ENCODE peak calls at places on chromosome 5, in eight cellular contexts. M is spleen, V is IMR-90, C is psoas muscle, T is neural progenitor cell, L is fibroblast of lung, H is body of pancreas, Q is heart right ventricle. S is an unnamed sample.
A peak's percentile ranks its signal among the peaks of the same experiment; 100 is the strongest.

GRCh38 chr5:123874600-123875201 is 362.7 kb downstream of the CSNK1G3 start:
- DNase-seq in Q (peak; percentile 14), H (peak; percentile 14), V (peak; percentile 12), T (peak; percentile 86), L (peak; percentile 38), C (no peak), M (no peak), S (no peak)

GRCh38 chr5:94276056-94276455 is 342.3 kb downstream of the KIAA0825 start:
- DNase-seq in C (no peak), T (no peak), M (no peak), H (no peak), L (peak; percentile 6), Q (no peak), V (no peak), S (no peak)

GRCh38 chr5:59328801-59329296 is 564.7 kb downstream of the PDE4D start:
- DNase-seq in L (peak; percentile 70), M (no peak), H (no peak), T (no peak), Q (no peak), C (peak; percentile 69), V (peak; percentile 50), S (peak; percentile 82)

GRCh38 chr5:78649220-78649700 is 688 bp upstream of the LHFPL2 start:
- DNase-seq in Q (no peak), C (no peak), L (peak; percentile 47), T (peak; percentile 58), M (no peak), V (no peak), H (no peak), S (no peak)

GRCh38 chr5:137078171-137078665 is 420.9 kb downstream of the SPOCK1 start:
- DNase-seq in Q (no peak), M (no peak), T (no peak), C (no peak), L (no peak), V (peak; percentile 13), H (peak; percentile 9), S (peak; percentile 92)

GRCh38 chr5:169753795-169754194 is 116.7 kb downstream of the DOCK2 start:
- DNase-seq in H (no peak), T (no peak), L (peak; percentile 21), C (no peak), Q (no peak), M (no peak), V (peak; percentile 75), S (peak; percentile 67)

GRCh38 chr5:5318426-5319205 is 103.9 kb upstream of the ICE1 start:
- DNase-seq in C (no peak), H (no peak), M (no peak), V (no peak), T (no peak), L (no peak), Q (no peak), S (peak; percentile 46)

GRCh38 chr5:59366784-59367183 is 526.7 kb downstream of the PDE4D start:
- DNase-seq in C (no peak), M (no peak), L (no peak), Q (no peak), V (no peak), T (no peak), H (no peak), S (no peak)

GRCh38 chr5:132321109-132321721 is 27.0 kb downstream of the SLC22A4 start:
- DNase-seq in V (no peak), L (no peak), Q (no peak), T (no peak), M (no peak), H (no peak), C (no peak), S (no peak)

GRCh38 chr5:59786271-59786805 is 107.2 kb downstream of the PDE4D start:
- DNase-seq in C (no peak), T (no peak), M (no peak), V (peak; percentile 27), H (no peak), Q (no peak), L (peak; percentile 58), S (peak; percentile 51)

GRCh38 chr5:139763584-139764249 is 31.9 kb upstream of the PSD2 start:
- DNase-seq in Q (no peak), L (no peak), M (no peak), T (no peak), C (no peak), H (no peak), V (no peak), S (no peak)

GRCh38 chr5:141870871-141871270 is 7.3 kb downstream of the PCDH1 start:
- DNase-seq in M (peak; percentile 23), H (peak; percentile 1), L (no peak), T (no peak), Q (no peak), V (no peak), C (no peak), S (no peak)

GRCh38 chr5:138464388-138465287 is 641 bp upstream of the EGR1 start:
- DNase-seq in T (peak; percentile 100), Q (peak; percentile 98), C (peak; percentile 98), M (peak; percentile 97), L (peak; percentile 99), H (peak; percentile 99), V (peak; percentile 98), S (peak; percentile 99)

GRCh38 chr5:30809907-30810306 is 383.6 kb upstream of the CDH6 start:
- DNase-seq in V (no peak), M (no peak), T (no peak), Q (no peak), C (no peak), H (no peak), L (no peak), S (no peak)

GRCh38 chr5:180590543-180591248 is 603 bp downstream of the SCGB3A1 start:
- DNase-seq in V (no peak), T (peak; percentile 61), Q (no peak), L (no peak), M (peak; percentile 75), H (no peak), C (no peak), S (no peak)

GRCh38 chr5:56480305-56481146 is 247.4 kb upstream of the ANKRD55 start:
- DNase-seq in C (peak; percentile 76), H (peak; percentile 62), T (peak; percentile 87), Q (peak; percentile 83), L (peak; percentile 48), V (peak; percentile 84), M (peak; percentile 88), S (peak; percentile 59)

GRCh38 chr5:141412853-141413539 is at the start of gene PCDHGA10:
- DNase-seq in H (peak; percentile 40), Q (no peak), V (peak; percentile 80), M (no peak), T (peak; percentile 57), C (peak; percentile 69), L (peak; percentile 81), S (peak; percentile 32)

GRCh38 chr5:141223112-141223783 is at the start of gene PCDHB14:
- DNase-seq in L (peak; percentile 21), H (peak; percentile 15), V (peak; percentile 20), M (no peak), Q (no peak), C (no peak), T (peak; percentile 85), S (peak; percentile 29)

GRCh38 chr5:137206030-137206715 is 293.0 kb downstream of the SPOCK1 start:
- DNase-seq in C (no peak), H (no peak), L (no peak), T (no peak), V (peak; percentile 35), M (no peak), Q (no peak), S (peak; percentile 30)

GRCh38 chr5:43649256-43649655 is 46.3 kb downstream of the NNT start:
- DNase-seq in T (no peak), C (no peak), H (no peak), Q (no peak), V (peak; percentile 88), L (peak; percentile 75), M (no peak), S (peak; percentile 66)

GRCh38 chr5:72280655-72281069 is 39.4 kb downstream of the MRPS27 start:
- DNase-seq in H (no peak), L (peak; percentile 81), T (peak; percentile 61), V (peak; percentile 66), C (no peak), M (no peak), Q (no peak), S (peak; percentile 21)

GRCh38 chr5:100430268-100430900 is 104.8 kb upstream of the FAM174A start:
- DNase-seq in T (peak; percentile 58), L (peak; percentile 56), M (no peak), C (peak; percentile 39), H (peak; percentile 42), V (peak; percentile 30), Q (peak; percentile 32), S (peak; percentile 23)

GRCh38 chr5:113562828-113563400 is 49.4 kb downstream of the YTHDC2 start:
- DNase-seq in T (no peak), L (no peak), Q (no peak), M (no peak), C (no peak), H (no peak), V (no peak), S (no peak)

GRCh38 chr5:138503487-138504270 is 38.4 kb downstream of the EGR1 start:
- DNase-seq in T (peak; percentile 78), L (peak; percentile 78), H (peak; percentile 61), M (no peak), Q (peak; percentile 47), V (peak; percentile 75), C (no peak), S (peak; percentile 38)

GRCh38 chr5:180639743-180640300 is 9.6 kb downstream of the FLT4 start:
- DNase-seq in M (peak; percentile 69), V (no peak), C (no peak), L (no peak), Q (peak; percentile 4), H (no peak), T (no peak), S (no peak)

GRCh38 chr5:160133918-160134304 is 14.7 kb upstream of the PWWP2A start:
- DNase-seq in V (no peak), C (no peak), L (no peak), M (no peak), T (peak; percentile 22), H (no peak), Q (no peak), S (no peak)
- H3K4me3 ChIP-seq in V (no peak overlapping the region), C (peak overlapping the region; percentile 38), L (no peak overlapping the region), M (no peak overlapping the region), T (peak overlapping the region; percentile 37), H (no peak overlapping the region), Q (no peak overlapping the region), S (no peak overlapping the region)

GRCh38 chr5:83467315-83468044 is 4.1 kb upstream of the VCAN start:
- DNase-seq in H (peak; percentile 9), C (peak; percentile 53), Q (peak; percentile 32), V (peak; percentile 65), L (peak; percentile 71), M (no peak), T (peak; percentile 18), S (no peak)
- H3K27me3 ChIP-seq in H (no peaks in the 10 kb centered on the region), C (peaks cover 6% of the 10 kb centered on the region), Q (peaks cover 45% of the 10 kb centered on the region), V (peaks cover 21% of the 10 kb centered on the region), L (no peaks in the 10 kb centered on the region), M (peaks cover 50% of the 10 kb centered on the region), T (no peaks in the 10 kb centered on the region), S (peaks cover 8% of the 10 kb centered on the region)

GRCh38 chr5:158908690-158909325 is 190.9 kb downstream of the EBF1 start:
- DNase-seq in C (no peak), V (no peak), M (no peak), T (no peak), L (no peak), H (no peak), Q (no peak), S (no peak)
- H3K36me3 ChIP-seq in C (no peaks in the 10 kb centered on the region), V (no peaks in the 10 kb centered on the region), M (no peaks in the 10 kb centered on the region), T (no peaks in the 10 kb centered on the region), L (no peaks in the 10 kb centered on the region), H (no peaks in the 10 kb centered on the region), Q (no peaks in the 10 kb centered on the region), S (no peaks in the 10 kb centered on the region)

DNA sequence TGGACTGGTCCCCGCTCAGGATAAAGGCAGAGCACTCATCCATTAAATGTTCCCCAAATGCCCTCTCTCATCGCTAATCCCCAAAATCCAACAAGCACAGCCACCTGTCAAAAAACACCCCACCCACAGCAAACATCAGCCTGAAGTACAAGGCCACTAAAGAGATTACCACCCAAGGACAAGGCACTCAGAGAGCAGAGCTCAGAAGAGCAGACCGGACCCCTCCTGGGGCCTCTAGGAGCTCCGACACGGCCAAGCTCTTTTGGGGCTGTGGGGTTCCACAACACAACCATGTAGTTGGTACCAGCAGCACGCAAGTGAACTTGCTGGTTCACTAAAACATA is 9.8 kb downstream of the VDAC1 start:
- DNase-seq in M (peak; percentile 32), V (no peak), C (no peak), Q (no peak), H (no peak), T (no peak), L (no peak), S (no peak)
- H3K4me3 ChIP-seq in M (no peak overlapping the region), V (no peak overlapping the region), C (peak overlapping the region; percentile 43), Q (no peak overlapping the region), H (no peak overlapping the region), T (no peak overlapping the region), L (no peak overlapping the region), S (no peak overlapping the region)